ENCODE peak calls at places on chromosomes 12 and 14, in seven cellular contexts. R is lower leg skin, J is tibial artery, B is lower lobe of right lung, Z is GM10248, A is RWPE1, L is mesothelial cell of epicardium. K is an unnamed sample.

GRCh38 chr14:65462411-65462810 is 49.9 kb downstream of the FUT8 start:
- DNase-seq in R (no peak), J (no peak), B (no peak), Z (peak), A (peak), L (no peak), K (peak)

GRCh38 chr14:34460841-34461240 is 1.2 kb downstream of the SPTSSA start:
- DNase-seq in R (no peak), J (no peak), B (no peak), Z (no peak), A (no peak), L (no peak), K (no peak)

GRCh38 chr14:97369901-97370300 is 572.7 kb downstream of the VRK1 start:
- DNase-seq in R (no peak), J (no peak), B (no peak), Z (no peak), A (no peak), L (no peak), K (no peak)

GRCh38 chr14:38212996-38213395 is 5.3 kb downstream of the SSTR1 start:
- DNase-seq in R (no peak), J (no peak), B (no peak), Z (no peak), A (no peak), L (no peak), K (no peak)

GRCh38 chr14:42469637-42470426 is 863.2 kb downstream of the LRFN5 start:
- DNase-seq in R (no peak), J (no peak), B (no peak), Z (no peak), A (peak), L (no peak), K (no peak)

GRCh38 chr12:106739815-106740552 is 34.5 kb upstream of the RIC8B start:
- DNase-seq in R (no peak), J (no peak), B (no peak), Z (no peak), A (no peak), L (no peak), K (no peak)

GRCh38 chr12:3964404-3964803 is 91.2 kb upstream of the PARP11 start:
- DNase-seq in R (no peak), J (no peak), B (no peak), Z (peak), A (peak), L (no peak), K (peak)

GRCh38 chr14:63193236-63193635 is 11.0 kb upstream of the RHOJ start:
- DNase-seq in R (no peak), J (no peak), B (no peak), Z (no peak), A (no peak), L (no peak), K (no peak)

GRCh38 chr12:115440438-115440837 is 756.5 kb upstream of the TBX3 start:
- DNase-seq in R (no peak), J (no peak), B (no peak), Z (no peak), A (peak), L (no peak), K (no peak)

GRCh38 chr12:27964123-27964522 is 8.4 kb downstream of the PTHLH start:
- DNase-seq in R (no peak), J (no peak), B (no peak), Z (no peak), A (no peak), L (no peak), K (no peak)

GRCh38 chr12:115407036-115407435 is 723.1 kb upstream of the TBX3 start:
- DNase-seq in R (no peak), J (no peak), B (no peak), Z (no peak), A (no peak), L (no peak), K (no peak)

GRCh38 chr12:42426733-42427132 is 100.8 kb downstream of the PPHLN1 start:
- DNase-seq in R (no peak), J (no peak), B (peak), Z (no peak), A (peak), L (no peak), K (no peak)

GRCh38 chr12:80352476-80352875 is 91.6 kb upstream of the PTPRQ start:
- DNase-seq in R (no peak), J (no peak), B (no peak), Z (no peak), A (peak), L (no peak), K (no peak)

GRCh38 chr12:55057466-55057865 is 37.7 kb downstream of the NEUROD4 start:
- DNase-seq in R (no peak), J (no peak), B (no peak), Z (no peak), A (no peak), L (no peak), K (no peak)

GRCh38 chr12:68915055-68915454 is 17.9 kb downstream of the CPM start:
- DNase-seq in R (no peak), J (no peak), B (no peak), Z (no peak), A (no peak), L (no peak), K (no peak)

GRCh38 chr14:50823763-50824636 is 7.0 kb downstream of the NIN start:
- DNase-seq in R (no peak), J (no peak), B (no peak), Z (peak), A (no peak), L (no peak), K (peak)

GRCh38 chr12:67804168-67804567 is 155.6 kb downstream of the DYRK2 start:
- DNase-seq in R (no peak), J (no peak), B (no peak), Z (no peak), A (no peak), L (no peak), K (no peak)

GRCh38 chr14:60327447-60328331 is 78.7 kb downstream of the PPM1A start:
- DNase-seq in R (no peak), J (no peak), B (peak), Z (peak), A (no peak), L (no peak), K (peak)

GRCh38 chr12:116015525-116015924 is 262.0 kb downstream of the MED13L start:
- DNase-seq in R (no peak), J (no peak), B (no peak), Z (peak), A (peak), L (no peak), K (peak)

GRCh38 chr12:109157986-109158385 is 41.6 kb downstream of the ACACB start:
- DNase-seq in R (no peak), J (no peak), B (no peak), Z (no peak), A (no peak), L (no peak), K (no peak)

GRCh38 chr14:45253070-45253753 is at the start of gene MIS18BP1:
- DNase-seq in R (peak), J (peak), B (peak), Z (peak), A (peak), L (peak), K (peak)

GRCh38 chr14:65042731-65043372 is 56.2 kb downstream of the FNTB start:
- DNase-seq in R (no peak), J (no peak), B (peak), Z (peak), A (no peak), L (no peak), K (peak)

GRCh38 chr12:92753976-92754885 is 51.4 kb downstream of the PLEKHG7 start:
- DNase-seq in R (no peak), J (no peak), B (no peak), Z (no peak), A (no peak), L (no peak), K (no peak)

GRCh38 chr14:64763801-64764511 is 59.7 kb downstream of the PLEKHG3 start:
- DNase-seq in R (no peak), J (peak), B (peak), Z (no peak), A (no peak), L (no peak), K (no peak)

GRCh38 chr12:47818007-47818376 is 1.7 kb downstream of the HDAC7 start:
- DNase-seq in R (no peak), J (no peak), B (no peak), Z (no peak), A (no peak), L (no peak), K (no peak)

GRCh38 chr12:47816646-47817271 is 2.9 kb downstream of the HDAC7 start:
- DNase-seq in R (no peak), J (no peak), B (no peak), Z (no peak), A (no peak), L (no peak), K (no peak)

GRCh38 chr12:47818382-47818700 is 1.4 kb downstream of the HDAC7 start:
- DNase-seq in R (no peak), J (no peak), B (no peak), Z (no peak), A (no peak), L (no peak), K (no peak)

GRCh38 chr12:47818701-47819543 is 781 bp downstream of the HDAC7 start:
- DNase-seq in R (no peak), J (peak), B (peak), Z (peak), A (no peak), L (no peak), K (peak)

DNA sequence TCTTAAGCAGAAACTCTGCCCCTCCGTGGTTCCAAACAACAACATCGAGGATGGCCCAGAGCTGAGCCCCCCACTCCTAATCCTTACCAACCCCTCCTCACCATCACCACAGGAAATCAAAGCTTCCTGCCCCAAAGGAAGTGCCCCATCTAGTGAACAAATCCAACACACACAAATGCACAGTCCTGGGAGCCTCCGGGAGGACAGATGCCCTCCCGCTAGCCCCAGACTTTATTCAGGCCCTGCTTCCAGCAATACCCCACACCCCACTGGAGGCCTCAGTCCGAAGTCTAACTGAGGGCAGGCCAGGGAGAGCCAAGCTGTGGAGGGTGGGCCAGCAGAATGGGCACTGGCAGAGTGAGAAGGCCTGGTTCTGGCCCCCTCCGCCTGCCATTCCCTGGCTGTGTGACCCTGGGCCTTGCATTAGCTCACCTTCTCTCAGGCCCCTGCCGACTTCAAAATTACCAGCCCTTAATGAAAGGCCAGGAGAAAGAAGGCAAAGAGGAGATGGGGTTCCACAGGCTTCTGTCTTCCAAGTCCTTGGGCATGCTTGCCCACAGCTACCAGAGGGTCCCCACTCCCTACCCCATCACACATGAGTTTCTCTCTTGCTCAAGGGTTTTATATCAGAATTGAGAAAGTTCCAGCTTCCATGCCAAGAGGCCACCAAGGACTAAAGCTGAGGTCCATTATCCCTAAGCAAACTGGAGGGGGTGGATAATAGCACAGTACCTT is 2.3 kb downstream of the HDAC7 start:
- DNase-seq in R (no peak), J (no peak), B (no peak), Z (no peak), A (no peak), L (no peak), K (no peak)
- TF ChIP-seq CTCF in R (no peak), J (no peak), B (peak), Z (no peak), A (no peak), L (no peak), K (peak)

DNA sequence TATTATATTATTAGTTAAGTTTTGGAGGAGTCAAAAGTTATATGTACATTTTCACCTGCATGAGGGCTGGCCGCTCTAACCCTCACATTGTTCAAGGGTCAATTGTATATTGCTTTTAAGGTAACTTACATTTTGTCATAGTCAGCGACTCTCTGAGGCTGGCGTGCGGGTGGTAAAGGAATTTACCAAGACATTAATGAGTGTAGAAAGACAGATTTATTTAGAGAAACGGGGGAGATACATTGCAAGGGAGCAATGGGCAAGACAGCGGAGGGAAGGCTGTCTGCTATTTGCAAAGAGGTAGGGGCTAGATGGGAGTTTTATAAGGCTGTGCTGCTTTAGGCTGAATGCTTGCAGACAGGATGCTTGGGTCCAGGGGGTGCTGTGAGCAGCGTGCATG is 306.9 kb downstream of the TMTC2 start:
- DNase-seq in R (no peak), J (no peak), B (no peak), Z (no peak), A (no peak), L (no peak), K (no peak)
- TF ChIP-seq CTCF in R (no peak), J (no peak), B (no peak), Z (no peak), A (no peak), L (no peak), K (no peak)

GRCh38 chr14:105488781-105489606 is 2.1 kb upstream of the TEDC1 start:
- DNase-seq in R (peak), J (no peak), B (no peak), Z (no peak), A (no peak), L (no peak), K (no peak)

GRCh38 chr14:105490318-105490571 is 801 bp upstream of the TEDC1 start:
- DNase-seq in R (peak), J (no peak), B (no peak), Z (no peak), A (no peak), L (no peak), K (no peak)

GRCh38 chr14:105487986-105488777 is 1.5 kb downstream of the CRIP1 start:
- DNase-seq in R (peak), J (no peak), B (no peak), Z (no peak), A (no peak), L (no peak), K (no peak)

GRCh38 chr14:105490572-105491365 is at the start of gene TEDC1:
- DNase-seq in R (peak), J (peak), B (peak), Z (peak), A (peak), L (peak), K (peak)

GRCh38 chr14:105489607-105490317 is 1.3 kb upstream of the TEDC1 start:
- DNase-seq in R (peak), J (peak), B (peak), Z (peak), A (peak), L (peak), K (peak)
- TF ChIP-seq CTCF in R (peak), J (peak), B (peak), Z (peak), A (peak), L (no peak), K (peak)

DNA sequence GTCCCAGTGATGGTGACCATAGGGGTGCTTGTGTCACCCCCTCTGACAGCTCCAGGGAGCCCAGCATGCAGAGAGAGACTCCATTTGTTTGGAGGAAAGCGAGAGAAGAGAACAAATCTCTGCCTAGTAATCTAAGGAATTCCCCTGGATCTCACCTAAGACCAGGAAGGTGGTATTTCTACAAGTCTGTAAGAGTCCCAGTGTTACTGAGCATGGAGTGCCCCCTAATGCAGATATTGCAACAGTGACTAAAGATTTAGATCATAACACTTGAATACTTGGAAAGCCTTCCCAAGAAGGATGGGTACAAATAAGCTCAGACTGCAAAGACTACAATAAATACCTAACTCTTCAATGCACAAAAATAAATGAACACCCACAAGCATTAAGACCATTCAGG is 360.4 kb upstream of the GARIN6 start:
- DNase-seq in R (no peak), J (no peak), B (no peak), Z (no peak), A (no peak), L (no peak), K (no peak)
- TF ChIP-seq CTCF in R (no peak), J (no peak), B (no peak), Z (no peak), A (no peak), L (no peak), K (no peak)

GRCh38 chr14:69682607-69683263 is 71.3 kb downstream of the SUSD6 start:
- DNase-seq in R (peak), J (no peak), B (no peak), Z (no peak), A (no peak), L (no peak), K (peak)

GRCh38 chr14:69675877-69676416 is 64.6 kb downstream of the SUSD6 start:
- DNase-seq in R (no peak), J (no peak), B (no peak), Z (peak), A (no peak), L (no peak), K (peak)

GRCh38 chr14:69683971-69684370 is 72.6 kb downstream of the SUSD6 start:
- DNase-seq in R (no peak), J (no peak), B (no peak), Z (no peak), A (no peak), L (no peak), K (peak)

GRCh38 chr14:69684461-69685183 is 73.2 kb downstream of the SUSD6 start:
- DNase-seq in R (no peak), J (no peak), B (peak), Z (no peak), A (no peak), L (no peak), K (no peak)

DNA sequence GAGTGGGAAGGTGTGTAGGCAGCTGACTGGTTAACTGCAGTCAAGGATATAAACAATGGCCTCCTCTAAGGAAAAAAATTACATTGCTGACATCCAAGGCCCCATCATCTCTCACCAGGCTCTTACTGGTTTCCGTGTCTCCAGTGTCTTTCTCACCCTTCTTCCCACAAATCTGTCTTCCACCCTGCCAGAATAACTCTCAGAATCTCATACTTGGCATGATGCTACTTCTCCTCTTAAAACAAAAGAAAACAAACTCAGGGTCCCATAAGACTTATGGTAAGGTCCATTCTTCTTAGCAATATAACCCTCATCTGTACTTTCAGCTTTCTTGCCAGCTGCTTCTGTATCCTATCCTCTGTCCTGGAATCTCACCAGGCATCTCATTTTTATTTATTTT is 68.9 kb downstream of the SUSD6 start:
- DNase-seq in R (no peak), J (no peak), B (no peak), Z (no peak), A (no peak), L (no peak), K (no peak)
- TF ChIP-seq CTCF in R (no peak), J (no peak), B (no peak), Z (no peak), A (no peak), L (no peak), K (no peak)

DNA sequence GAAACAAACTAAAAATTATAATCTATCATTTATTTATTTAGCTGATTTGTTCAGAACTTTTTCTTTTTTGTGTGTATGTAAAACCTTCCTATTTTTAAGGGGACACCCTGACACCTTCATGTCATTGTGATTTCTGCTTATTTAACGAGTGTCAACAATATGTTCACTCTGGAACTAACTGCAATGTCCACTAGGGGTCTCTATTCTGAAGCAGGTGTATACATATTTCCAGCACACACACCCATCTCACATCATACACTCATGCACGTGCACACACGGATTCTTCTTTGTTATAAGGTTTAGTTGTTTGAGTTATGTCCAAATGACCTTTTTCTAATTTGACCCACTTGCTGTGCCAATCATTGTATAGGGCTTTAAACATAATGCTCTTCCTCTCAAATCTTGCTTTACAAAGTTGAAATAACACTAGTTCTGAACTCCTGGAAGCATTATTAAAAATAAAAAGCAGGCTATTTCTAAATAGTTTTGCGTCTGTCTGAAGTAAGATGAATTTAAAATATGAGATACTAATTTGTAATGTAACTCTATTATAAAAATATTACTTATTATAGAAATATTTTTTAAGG is 15.5 kb downstream of the E2F7 start:
- DNase-seq in R (no peak), J (no peak), B (no peak), Z (peak), A (peak), L (no peak), K (peak)
- TF ChIP-seq CTCF in R (no peak), J (peak), B (peak), Z (peak), A (peak), L (peak), K (peak)

GRCh38 chr12:6867407-6868210 is at the start of gene TPI1:
- DNase-seq in R (no peak), J (peak), B (peak), Z (peak), A (peak), L (peak), K (peak)
- TF ChIP-seq CTCF in R (no peak), J (peak), B (peak), Z (no peak), A (no peak), L (no peak), K (no peak)

DNA sequence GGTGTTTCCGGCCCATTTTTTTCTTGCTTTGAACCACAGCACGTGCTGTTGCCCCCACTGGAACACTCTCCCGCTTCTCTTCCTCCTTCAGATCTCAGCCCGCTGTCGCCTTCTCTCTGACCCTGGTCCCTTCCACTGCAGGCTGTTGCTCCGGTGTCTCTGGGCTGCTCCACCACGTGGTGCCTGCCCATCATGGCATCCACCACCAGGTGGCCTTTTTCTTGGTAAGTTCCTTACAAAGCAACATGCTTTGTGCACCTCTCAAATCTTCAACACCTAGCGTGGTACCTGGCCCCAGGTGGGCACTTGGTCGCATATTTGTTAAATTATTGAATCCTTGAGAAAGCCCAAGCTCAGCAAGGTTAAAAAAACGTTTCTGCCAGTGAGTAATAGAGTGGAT is 19.1 kb downstream of the TUNAR start:
- DNase-seq in R (no peak), J (no peak), B (no peak), Z (peak), A (peak), L (no peak), K (peak)
- TF ChIP-seq CTCF in R (no peak), J (no peak), B (peak), Z (no peak), A (no peak), L (peak), K (no peak)

GRCh38 chr14:70887207-70888150 is 19.8 kb upstream of the PCNX1 start:
- DNase-seq in R (no peak), J (no peak), B (no peak), Z (no peak), A (no peak), L (no peak), K (no peak)
- TF ChIP-seq CTCF in R (no peak), J (no peak), B (no peak), Z (no peak), A (no peak), L (no peak), K (no peak)